ENCODE peak calls at places on chromosome 5, in five cellular contexts. X is endothelial cell of umbilical vein, O is transverse colon, T is ovary, I is uterus. E is an unnamed sample. For H3K27me3, the result is how much of the 10 kb centered on the place peaks cover.

GRCh38 chr5:170070556-170071412 is 34.9 kb upstream of the FOXI1 start:
- DNase-seq in X (peak), O (no peak), T (no peak), I (no peak), E (no peak)

GRCh38 chr5:34534237-34535108 is 121.7 kb upstream of the RAI14 start:
- DNase-seq in X (peak), O (no peak), T (no peak), I (no peak), E (no peak)

GRCh38 chr5:146051678-146052077 is 53.7 kb downstream of the PLAC8L1 start:
- DNase-seq in X (no peak), O (no peak), T (no peak), I (no peak), E (no peak)

GRCh38 chr5:142508027-142508426 is 177.9 kb downstream of the FGF1 start:
- DNase-seq in X (peak), O (no peak), T (no peak), I (no peak), E (no peak)

GRCh38 chr5:153782589-153783238 is 256.0 kb downstream of the FAM114A2 start:
- DNase-seq in X (no peak), O (no peak), T (no peak), I (no peak), E (no peak)

GRCh38 chr5:74625742-74626241 is 14.7 kb downstream of the ENC1 start:
- DNase-seq in X (peak), O (no peak), T (no peak), I (no peak), E (no peak)

GRCh38 chr5:154937186-154937717 is 759 bp downstream of the GEMIN5 start:
- DNase-seq in X (no peak), O (no peak), T (no peak), I (no peak), E (no peak)

GRCh38 chr5:74370168-74370567 is 270.4 kb downstream of the ENC1 start:
- DNase-seq in X (no peak), O (no peak), T (no peak), I (no peak), E (no peak)

GRCh38 chr5:54296386-54296785 is 14.0 kb downstream of the ARL15 start:
- DNase-seq in X (no peak), O (peak), T (no peak), I (no peak), E (no peak)

GRCh38 chr5:115571441-115571878 is 26.9 kb upstream of the FEM1C start:
- DNase-seq in X (peak), O (no peak), T (no peak), I (no peak), E (no peak)

GRCh38 chr5:143023447-143024096 is 253.4 kb downstream of the ARHGAP26 start:
- DNase-seq in X (no peak), O (peak), T (peak), I (peak), E (no peak)

GRCh38 chr5:1385395-1386273 is 40.7 kb upstream of the CLPTM1L start:
- DNase-seq in X (peak), O (peak), T (peak), I (peak), E (peak)

GRCh38 chr5:34687269-34688011 is 31.3 kb downstream of the RAI14 start:
- DNase-seq in X (no peak), O (no peak), T (no peak), I (peak), E (no peak)

GRCh38 chr5:1037671-1038416 is 29.2 kb downstream of the NKD2 start:
- DNase-seq in X (no peak), O (no peak), T (no peak), I (no peak), E (no peak)

GRCh38 chr5:16489322-16489791 is 23.8 kb upstream of the ZNF622 start:
- DNase-seq in X (peak), O (no peak), T (no peak), I (no peak), E (no peak)

GRCh38 chr5:77277764-77278163 is 67.3 kb downstream of the PDE8B start:
- DNase-seq in X (no peak), O (no peak), T (no peak), I (no peak), E (no peak)

DNA sequence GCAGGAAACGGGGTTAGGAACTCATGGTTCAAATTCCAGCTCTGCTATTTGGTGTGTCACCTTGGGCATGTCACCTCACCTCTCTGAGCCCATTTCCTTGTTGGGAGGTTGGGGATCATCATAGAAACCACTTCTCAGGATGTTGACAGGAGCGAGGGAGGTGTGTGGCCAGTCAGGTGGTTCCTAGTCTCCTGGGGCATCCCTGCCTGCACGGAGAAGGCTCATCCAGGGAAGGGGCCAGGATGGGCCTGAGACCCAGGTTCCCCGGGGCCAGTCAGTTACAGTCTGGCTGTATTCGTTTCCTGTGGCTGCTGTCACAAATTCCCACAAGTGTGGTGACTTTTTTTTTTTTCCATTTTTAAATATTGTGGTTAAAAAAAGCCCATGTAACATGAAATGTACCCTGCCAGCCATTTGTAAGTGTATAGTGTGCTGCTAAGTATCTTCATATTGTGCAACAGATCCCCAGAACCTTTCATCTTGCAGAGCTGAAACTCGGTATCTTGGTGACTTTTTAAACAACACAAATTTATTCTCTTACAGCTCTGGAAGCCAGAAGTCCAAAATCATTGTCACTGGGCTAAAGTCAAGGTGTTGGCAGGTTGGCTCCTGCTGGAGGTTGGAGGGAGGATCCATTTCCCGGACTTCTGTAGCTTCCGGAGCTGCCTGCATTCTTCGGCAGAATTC is 78.7 kb upstream of the UNC5A start:
- DNase-seq in X (no peak), O (no peak), T (no peak), I (no peak), E (peak)
- H3K27me3 ChIP-seq in X (under half), O (under half), T (under half), I (under half), E (under half)

GRCh38 chr5:116574682-116575634 is at the start of gene SEMA6A:
- DNase-seq in X (peak), O (peak), T (peak), I (peak), E (peak)
- TF ChIP-seq POLR2A in X (no peak), O (peak), T (peak), I (peak), E (peak)

DNA sequence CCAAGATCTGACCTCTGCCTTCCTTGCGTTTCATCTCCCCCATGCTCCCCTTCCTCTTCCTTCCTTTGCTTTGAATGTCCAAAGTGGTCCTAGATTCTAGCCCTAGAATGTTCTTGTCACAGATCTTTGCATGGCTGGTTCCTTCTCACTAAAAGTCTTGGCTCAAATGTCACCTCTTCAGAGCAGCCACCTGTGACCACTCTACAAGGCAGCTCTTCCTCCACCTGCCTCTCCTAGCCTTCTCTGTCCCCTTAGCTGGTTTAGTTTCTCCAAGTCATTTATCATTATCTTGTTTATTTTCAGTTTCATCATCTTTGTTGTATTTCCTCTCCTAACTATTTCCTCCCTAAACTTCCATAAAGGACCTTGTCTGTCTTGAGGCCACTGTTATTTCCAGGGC is 7.1 kb upstream of the OCLN start:
- DNase-seq in X (no peak), O (no peak), T (no peak), I (no peak), E (no peak)
- H3K4me3 ChIP-seq in X (no peak), O (no peak), T (no peak), I (no peak), E (no peak)

DNA sequence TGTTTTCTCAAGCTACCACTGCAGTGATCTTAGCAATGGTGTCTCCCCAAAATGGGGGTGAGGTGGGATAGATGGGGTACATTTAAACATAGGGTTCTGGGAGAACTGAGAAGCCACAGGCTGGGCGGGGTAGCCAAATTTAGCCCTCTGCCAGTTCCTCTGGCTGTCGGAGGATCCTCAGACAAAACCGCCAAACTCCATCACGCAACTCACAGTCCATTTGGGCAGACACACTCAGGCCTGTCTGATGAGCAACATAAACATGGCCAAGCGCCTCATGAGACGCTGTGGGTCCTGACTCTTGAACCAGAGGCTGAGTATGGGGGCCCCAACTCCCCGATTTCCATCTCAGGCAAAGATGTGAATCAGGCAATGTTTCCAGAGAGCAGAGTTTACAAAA is 162.3 kb downstream of the FGF18 start:
- DNase-seq in X (no peak), O (no peak), T (no peak), I (no peak), E (no peak)
- H3K27me3 ChIP-seq in X (under half), O (under half), T (under half), I (under half), E (under half)

DNA sequence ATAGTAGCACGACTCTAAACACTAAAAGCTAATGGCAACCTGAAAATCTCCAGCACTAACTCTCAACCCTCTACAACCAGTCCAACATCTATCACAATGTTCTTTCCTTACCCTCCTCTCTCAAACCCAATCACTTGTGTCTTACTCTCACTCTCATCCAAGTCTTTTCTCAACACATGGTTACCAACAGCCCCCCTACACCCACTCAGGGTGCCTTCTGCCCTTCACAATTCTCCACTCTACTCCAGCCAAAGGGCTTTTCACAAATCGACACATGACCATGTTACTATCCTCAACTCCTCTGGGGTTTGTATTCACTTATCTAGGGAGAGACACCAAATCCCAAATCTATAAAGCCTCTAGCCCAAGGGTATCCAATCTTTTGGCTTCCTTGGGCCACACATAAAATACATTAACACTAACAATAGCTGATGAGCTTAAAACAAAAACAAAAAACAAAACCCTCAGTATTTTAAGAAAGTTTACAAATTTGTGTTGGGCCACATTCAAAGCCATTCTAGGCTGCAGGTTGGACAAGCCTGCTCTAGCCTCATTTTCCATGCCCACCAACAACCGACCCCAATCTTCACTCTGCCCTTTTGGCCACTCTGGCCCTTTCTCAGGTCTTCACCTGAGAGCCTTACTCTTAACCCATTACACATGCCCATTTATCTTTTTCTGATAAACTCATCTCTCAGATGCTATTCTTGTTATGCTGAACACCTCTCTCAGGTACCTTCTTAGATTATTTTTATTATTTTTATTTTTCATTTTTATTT is 11.7 kb downstream of the HSPA9 start:
- DNase-seq in X (no peak), O (no peak), T (no peak), I (no peak), E (no peak)
- TF ChIP-seq POLR2A in X (no peak), O (no peak), T (no peak), I (no peak), E (no peak)

GRCh38 chr5:141186897-141187512 is at the start of gene PCDHB9:
- DNase-seq in X (peak), O (no peak), T (no peak), I (no peak), E (no peak)
- H3K4me3 ChIP-seq in X (no peak), O (peak), T (no peak), I (no peak), E (no peak)

E was measured in Peyer's patch.